ENCODE peak calls at places on chromosomes 12 and 14, in seven cellular contexts. N is ovary, T is tibial nerve, U is SK-N-SH, M is A549, S is stomach, Z is sigmoid colon. E is an unnamed sample.

GRCh38 chr12:109888179-109889020 is 8.1 kb upstream of the GLTP start:
- DNase-seq in S (no peak), N (no peak), Z (no peak), T (peak; percentile 25), M (peak; percentile 66), U (no peak), E (no peak)

GRCh38 chr12:96047621-96048211 is 12.3 kb upstream of the LTA4H start:
- DNase-seq in S (peak; percentile 48), U (no peak), Z (peak; percentile 71), T (peak; percentile 29), M (peak; percentile 65), N (no peak), E (no peak)

GRCh38 chr14:52740751-52741150 is 10.8 kb downstream of the STYX start:
- DNase-seq in U (no peak), N (no peak), M (no peak), T (no peak), Z (no peak), S (no peak), E (no peak)

GRCh38 chr14:36271939-36272907 is 48.2 kb downstream of the MBIP start:
- DNase-seq in Z (no peak), U (peak; percentile 7), S (no peak), N (no peak), T (no peak), M (no peak), E (peak; percentile 67)

GRCh38 chr12:62917939-62918338 is 17.0 kb downstream of the PPM1H start:
- DNase-seq in N (no peak), T (no peak), U (no peak), M (no peak), S (no peak), Z (no peak), E (no peak)

GRCh38 chr12:30106204-30106603 is 322.5 kb upstream of the TMTC1 start:
- DNase-seq in N (no peak), U (no peak), Z (no peak), S (no peak), M (no peak), T (no peak), E (no peak)

GRCh38 chr14:58878740-58879139 is 241.0 kb downstream of the DACT1 start:
- DNase-seq in Z (no peak), T (no peak), N (no peak), M (no peak), S (no peak), U (no peak), E (no peak)

GRCh38 chr12:118979763-118980406 is 1.5 kb upstream of the SRRM4 start:
- DNase-seq in Z (no peak), M (peak; percentile 75), U (peak; percentile 73), T (no peak), S (peak; percentile 46), N (no peak), E (peak; percentile 35)

GRCh38 chr12:70576341-70577282 is 60.6 kb downstream of the PTPRB start:
- DNase-seq in U (peak; percentile 53), S (no peak), M (peak; percentile 51), T (no peak), Z (no peak), N (no peak), E (no peak)

GRCh38 chr12:113440947-113441782 is 19.0 kb downstream of the SDSL start:
- DNase-seq in U (no peak), Z (no peak), N (no peak), S (no peak), M (no peak), T (no peak), E (no peak)

GRCh38 chr14:86501611-86502010 is 971.7 kb downstream of the FLRT2 start:
- DNase-seq in M (no peak), U (no peak), N (no peak), Z (no peak), T (no peak), S (no peak), E (no peak)

GRCh38 chr12:127728285-127728684 is 538.7 kb upstream of the TMEM132C start:
- DNase-seq in S (no peak), Z (no peak), M (no peak), N (no peak), T (no peak), U (no peak), E (no peak)

GRCh38 chr12:58557156-58557555 is 363.1 kb downstream of the LRIG3 start:
- DNase-seq in M (no peak), U (no peak), N (no peak), T (no peak), Z (no peak), S (no peak), E (no peak)

GRCh38 chr14:99624024-99624423 is 20.0 kb upstream of the CCDC85C start:
- DNase-seq in U (no peak), S (no peak), T (no peak), M (no peak), N (no peak), Z (no peak), E (no peak)
- TF ChIP-seq EP300 in U (no peak), S (no peak), T (no peak), M (no peak), N (no peak), Z (no peak), E (no peak)

DNA sequence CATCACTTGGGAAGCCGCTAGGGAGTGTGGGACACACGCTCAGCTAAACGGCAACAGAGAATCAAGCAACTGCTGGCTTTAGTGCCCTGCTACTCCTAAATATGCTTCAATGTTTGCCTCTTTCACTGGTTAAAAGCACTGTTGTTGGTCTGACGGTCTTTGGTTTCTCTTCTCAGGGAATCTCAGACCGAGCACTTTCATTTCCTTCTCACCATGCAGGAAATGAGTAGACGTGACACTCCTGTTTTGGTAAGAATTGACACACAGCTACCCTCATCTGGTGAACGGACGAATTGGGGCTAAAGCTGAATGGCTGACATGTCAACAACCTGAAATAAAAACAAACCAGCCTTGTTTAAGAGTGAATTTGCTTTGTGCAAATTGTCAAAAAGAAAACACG is 57.5 kb upstream of the PIWIL1 start:
- DNase-seq in T (no peak), N (no peak), M (no peak), Z (no peak), U (no peak), S (no peak), E (no peak)
- H3K4me3 ChIP-seq in T (peak overlapping the region; percentile 3), N (no peak overlapping the region), M (no peak overlapping the region), Z (no peak overlapping the region), U (no peak overlapping the region), S (no peak overlapping the region), E (peak overlapping the region; percentile 23)

GRCh38 chr12:53052419-53053222 is 2.8 kb downstream of the TNS2 start:
- DNase-seq in S (peak; percentile 92), T (peak; percentile 94), Z (peak; percentile 97), M (no peak), U (no peak), N (peak; percentile 95), E (no peak)
- TF ChIP-seq EP300 in S (no peak), T (peak; percentile 93), Z (no peak), M (no peak), U (no peak), N (no peak), E (no peak)

GRCh38 chr12:49548822-49549648 is 10.2 kb downstream of the KCNH3 start:
- DNase-seq in T (no peak), U (peak; percentile 38), Z (no peak), N (no peak), M (no peak), S (peak; percentile 39), E (peak; percentile 91)

GRCh38 chr12:49550853-49551252 is 12.0 kb downstream of the KCNH3 start:
- DNase-seq in M (no peak), Z (no peak), S (no peak), N (no peak), T (no peak), U (peak; percentile 16), E (no peak)

GRCh38 chr12:49552014-49552413 is 13.2 kb downstream of the KCNH3 start:
- DNase-seq in T (no peak), Z (no peak), M (no peak), U (peak; percentile 25), N (no peak), S (no peak), E (no peak)

GRCh38 chr12:49548481-49548821 is 9.6 kb downstream of the KCNH3 start:
- DNase-seq in S (no peak), M (no peak), Z (no peak), N (no peak), T (no peak), U (peak; percentile 27), E (no peak)

GRCh38 chr12:49549735-49550710 is 11.2 kb downstream of the KCNH3 start:
- DNase-seq in M (no peak), N (no peak), U (peak; percentile 20), S (no peak), Z (no peak), T (no peak), E (no peak)
- H3K4me3 ChIP-seq in M (no peak overlapping the region), N (no peak overlapping the region), U (no peak overlapping the region), S (peak overlapping the region; percentile 34), Z (peak overlapping the region; percentile 50), T (no peak overlapping the region), E (no peak overlapping the region)

GRCh38 chr12:93166891-93167307 is 210.8 kb upstream of the NUDT4 start:
- DNase-seq in M (no peak), N (no peak), Z (no peak), S (no peak), T (no peak), U (no peak), E (no peak)

GRCh38 chr12:93163260-93164036 is 214.3 kb upstream of the NUDT4 start:
- DNase-seq in S (no peak), M (no peak), T (no peak), U (no peak), N (no peak), Z (no peak), E (no peak)

GRCh38 chr12:93165384-93165932 is 212.3 kb upstream of the NUDT4 start:
- DNase-seq in N (no peak), M (no peak), S (no peak), Z (no peak), U (no peak), T (no peak), E (no peak)

GRCh38 chr12:93167331-93167730 is 210.4 kb upstream of the NUDT4 start:
- DNase-seq in T (no peak), S (no peak), U (no peak), Z (no peak), N (no peak), M (no peak), E (no peak)

DNA sequence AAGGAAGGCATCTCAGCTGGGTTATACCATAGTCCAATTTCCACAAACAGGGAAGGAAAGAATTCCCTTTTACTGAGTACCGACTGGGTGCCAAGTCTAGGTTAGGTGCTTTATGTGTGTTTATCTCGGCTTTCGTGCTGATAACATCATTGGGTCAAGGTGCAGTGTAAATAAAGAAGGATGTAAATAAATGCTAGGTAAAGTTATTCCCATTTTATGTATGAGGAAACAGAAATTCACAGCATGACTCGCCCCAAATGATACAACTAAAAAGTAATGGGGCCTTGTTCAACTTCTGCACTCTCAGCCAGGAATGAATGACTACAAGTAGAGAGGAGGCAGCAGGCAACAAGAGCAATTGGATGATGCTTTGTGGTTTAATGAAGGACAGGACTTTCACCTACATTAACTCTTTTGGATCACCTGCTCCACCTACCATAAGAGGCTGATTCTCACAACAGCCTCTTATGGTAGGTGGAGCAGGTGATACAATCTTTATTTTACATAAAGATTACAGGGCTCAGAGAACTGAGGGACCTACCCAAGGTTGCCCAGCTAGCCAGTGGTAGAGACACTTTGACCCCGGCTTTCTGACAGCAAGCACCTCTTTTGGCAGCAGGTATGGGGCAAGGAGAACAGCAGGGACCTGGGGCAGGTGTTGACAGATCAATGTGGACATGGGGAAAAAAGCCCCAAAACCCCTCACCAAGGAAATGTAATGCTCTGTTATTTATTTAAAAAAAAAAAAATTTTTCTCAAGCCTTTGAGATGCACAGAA is 213.4 kb upstream of the NUDT4 start:
- DNase-seq in M (no peak), U (no peak), N (no peak), S (no peak), Z (no peak), T (no peak), E (no peak)
- TF ChIP-seq EP300 in M (no peak), U (no peak), N (no peak), S (no peak), Z (no peak), T (no peak), E (no peak)

E was measured in upper lobe of left lung.